ENCODE peak calls at places on chromosomes 11 and 22, in nine cellular contexts. P is AG08396, X is ovary, Q is IMR-90, W is cardiac fibroblast, G is D721Med, J is choroid plexus epithelial cell, F is T-helper 9 cell, B is HEK293T. A is an unnamed sample.

GRCh38 chr22:50186789-50187523 is 1.2 kb downstream of the TRABD start:
- DNase-seq in P (no peak), X (peak), Q (peak), W (peak), G (no peak), J (peak), F (no peak), B (no peak), A (no peak)

GRCh38 chr11:75031771-75032549 is 43.2 kb downstream of the NEU3 start:
- DNase-seq in P (peak), X (peak), Q (peak), W (peak), G (peak), J (peak), F (peak), B (peak), A (peak)

GRCh38 chr22:30079952-30080533 is at the start of gene HORMAD2:
- DNase-seq in P (no peak), X (no peak), Q (no peak), W (peak), G (no peak), J (peak), F (no peak), B (no peak), A (no peak)

GRCh38 chr22:24985824-24986214 is 33.3 kb downstream of the KIAA1671 start:
- DNase-seq in P (peak), X (peak), Q (peak), W (peak), G (no peak), J (peak), F (no peak), B (no peak), A (no peak)

GRCh38 chr22:32764330-32765116 is 37.0 kb upstream of the TIMP3 start:
- DNase-seq in P (peak), X (no peak), Q (peak), W (peak), G (no peak), J (peak), F (no peak), B (no peak), A (peak)

GRCh38 chr22:49417326-49417725 is 410.3 kb downstream of the BRD1 start:
- DNase-seq in P (no peak), X (no peak), Q (no peak), W (no peak), G (no peak), J (no peak), F (no peak), B (no peak), A (no peak)

GRCh38 chr11:126992065-126992803 is 8.3 kb downstream of the KIRREL3 start:
- DNase-seq in P (peak), X (no peak), Q (peak), W (peak), G (no peak), J (peak), F (no peak), B (no peak), A (no peak)

GRCh38 chr11:67646535-67647336 is 3.8 kb downstream of the ACY3 start:
- DNase-seq in P (no peak), X (no peak), Q (no peak), W (no peak), G (no peak), J (no peak), F (no peak), B (no peak), A (no peak)

GRCh38 chr11:72813740-72814138 is 472 bp upstream of the ATG16L2 start:
- DNase-seq in P (peak), X (no peak), Q (peak), W (peak), G (peak), J (peak), F (peak), B (peak), A (peak)

GRCh38 chr11:76172583-76172982 is 33.7 kb downstream of the WNT11 start:
- DNase-seq in P (no peak), X (no peak), Q (no peak), W (no peak), G (no peak), J (no peak), F (no peak), B (no peak), A (peak)